ENCODE peak calls at places on chromosomes 11 and 22, in ten cellular contexts. One of them, this sample, is unnamed.

GRCh38 chr11:61955416-61956135 is 5.4 kb downstream of the BEST1 start:
- DNase-seq in breast epithelium: no peak
- DNase-seq in cardiac muscle cell: peak
- DNase-seq in CD4-positive, CD25-positive, alpha-beta regulatory T cell: peak
- DNase-seq in MM.1S: no peak
- DNase-seq in stomach: no peak
- DNase-seq in H9: peak
- DNase-seq in neuronal stem cell: peak
- DNase-seq in heart left ventricle: no peak
- DNase-seq in WERI-Rb-1: peak
- DNase-seq in this sample: peak

GRCh38 chr22:24526191-24526590 is 28.7 kb downstream of the GUCD1 start:
- DNase-seq in heart left ventricle: no peak
- DNase-seq in breast epithelium: no peak
- DNase-seq in MM.1S: no peak
- DNase-seq in neuronal stem cell: no peak
- DNase-seq in WERI-Rb-1: peak
- DNase-seq in stomach: no peak
- DNase-seq in cardiac muscle cell: no peak
- DNase-seq in CD4-positive, CD25-positive, alpha-beta regulatory T cell: no peak
- DNase-seq in H9: no peak
- DNase-seq in this sample: no peak

GRCh38 chr22:49636214-49636613 is 191.5 kb downstream of the BRD1 start:
- DNase-seq in neuronal stem cell: no peak
- DNase-seq in breast epithelium: no peak
- DNase-seq in MM.1S: no peak
- DNase-seq in CD4-positive, CD25-positive, alpha-beta regulatory T cell: no peak
- DNase-seq in H9: no peak
- DNase-seq in stomach: no peak
- DNase-seq in cardiac muscle cell: no peak
- DNase-seq in heart left ventricle: no peak
- DNase-seq in WERI-Rb-1: no peak
- DNase-seq in this sample: no peak

GRCh38 chr11:16891170-16891569 is 123.0 kb downstream of the PLEKHA7 start:
- DNase-seq in WERI-Rb-1: no peak
- DNase-seq in CD4-positive, CD25-positive, alpha-beta regulatory T cell: no peak
- DNase-seq in MM.1S: no peak
- DNase-seq in stomach: no peak
- DNase-seq in breast epithelium: no peak
- DNase-seq in neuronal stem cell: no peak
- DNase-seq in H9: no peak
- DNase-seq in heart left ventricle: no peak
- DNase-seq in cardiac muscle cell: no peak
- DNase-seq in this sample: no peak

GRCh38 chr11:130634981-130635473 is 186.6 kb downstream of the ADAMTS15 start:
- DNase-seq in neuronal stem cell: no peak
- DNase-seq in CD4-positive, CD25-positive, alpha-beta regulatory T cell: no peak
- DNase-seq in cardiac muscle cell: no peak
- DNase-seq in H9: no peak
- DNase-seq in MM.1S: no peak
- DNase-seq in heart left ventricle: no peak
- DNase-seq in breast epithelium: no peak
- DNase-seq in stomach: no peak
- DNase-seq in WERI-Rb-1: no peak
- DNase-seq in this sample: peak

GRCh38 chr22:38167988-38168407 is 13.6 kb downstream of the PLA2G6 start:
- DNase-seq in stomach: peak
- DNase-seq in cardiac muscle cell: no peak
- DNase-seq in WERI-Rb-1: peak
- DNase-seq in breast epithelium: peak
- DNase-seq in MM.1S: no peak
- DNase-seq in heart left ventricle: peak
- DNase-seq in H9: no peak
- DNase-seq in neuronal stem cell: no peak
- DNase-seq in CD4-positive, CD25-positive, alpha-beta regulatory T cell: no peak
- DNase-seq in this sample: peak

GRCh38 chr22:44648821-44649566 is 53.0 kb upstream of the PRR5 start:
- DNase-seq in cardiac muscle cell: no peak
- DNase-seq in breast epithelium: no peak
- DNase-seq in heart left ventricle: no peak
- DNase-seq in stomach: no peak
- DNase-seq in CD4-positive, CD25-positive, alpha-beta regulatory T cell: no peak
- DNase-seq in H9: no peak
- DNase-seq in neuronal stem cell: no peak
- DNase-seq in MM.1S: no peak
- DNase-seq in WERI-Rb-1: peak
- DNase-seq in this sample: no peak

GRCh38 chr11:34915136-34916013 is 804 bp downstream of the APIP start:
- DNase-seq in heart left ventricle: no peak
- DNase-seq in CD4-positive, CD25-positive, alpha-beta regulatory T cell: no peak
- DNase-seq in H9: no peak
- DNase-seq in breast epithelium: no peak
- DNase-seq in WERI-Rb-1: no peak
- DNase-seq in MM.1S: peak
- DNase-seq in cardiac muscle cell: no peak
- DNase-seq in stomach: no peak
- DNase-seq in neuronal stem cell: no peak
- DNase-seq in this sample: no peak

GRCh38 chr11:108960498-108960897 is 295.6 kb downstream of the DDX10 start:
- DNase-seq in stomach: no peak
- DNase-seq in heart left ventricle: no peak
- DNase-seq in WERI-Rb-1: no peak
- DNase-seq in CD4-positive, CD25-positive, alpha-beta regulatory T cell: no peak
- DNase-seq in breast epithelium: no peak
- DNase-seq in MM.1S: no peak
- DNase-seq in neuronal stem cell: no peak
- DNase-seq in cardiac muscle cell: no peak
- DNase-seq in H9: peak
- DNase-seq in this sample: no peak

GRCh38 chr22:33381531-33382406 is 323.6 kb upstream of the SYN3 start:
- DNase-seq in H9: no peak
- DNase-seq in MM.1S: no peak
- DNase-seq in CD4-positive, CD25-positive, alpha-beta regulatory T cell: no peak
- DNase-seq in cardiac muscle cell: no peak
- DNase-seq in WERI-Rb-1: no peak
- DNase-seq in neuronal stem cell: no peak
- DNase-seq in stomach: no peak
- DNase-seq in breast epithelium: no peak
- DNase-seq in heart left ventricle: no peak
- DNase-seq in this sample: no peak

GRCh38 chr11:76152741-76153608 is 53.3 kb downstream of the WNT11 start:
- DNase-seq in MM.1S: no peak
- DNase-seq in H9: no peak
- DNase-seq in stomach: no peak
- DNase-seq in cardiac muscle cell: no peak
- DNase-seq in neuronal stem cell: no peak
- DNase-seq in heart left ventricle: no peak
- DNase-seq in CD4-positive, CD25-positive, alpha-beta regulatory T cell: no peak
- DNase-seq in WERI-Rb-1: no peak
- DNase-seq in breast epithelium: no peak
- DNase-seq in this sample: no peak

GRCh38 chr22:19143967-19144400 is 467 bp downstream of the ESS2 start:
- DNase-seq in CD4-positive, CD25-positive, alpha-beta regulatory T cell: peak
- DNase-seq in MM.1S: no peak
- DNase-seq in breast epithelium: no peak
- DNase-seq in WERI-Rb-1: no peak
- DNase-seq in heart left ventricle: no peak
- DNase-seq in neuronal stem cell: no peak
- DNase-seq in H9: no peak
- DNase-seq in cardiac muscle cell: no peak
- DNase-seq in stomach: no peak
- DNase-seq in this sample: no peak

GRCh38 chr11:1049431-1049891 is 12.9 kb upstream of the MUC6 start:
- DNase-seq in H9: no peak
- DNase-seq in neuronal stem cell: no peak
- DNase-seq in MM.1S: no peak
- DNase-seq in stomach: peak
- DNase-seq in breast epithelium: no peak
- DNase-seq in cardiac muscle cell: no peak
- DNase-seq in heart left ventricle: no peak
- DNase-seq in CD4-positive, CD25-positive, alpha-beta regulatory T cell: no peak
- DNase-seq in WERI-Rb-1: peak
- DNase-seq in this sample: no peak

GRCh38 chr11:104005234-104005855 is 31.1 kb upstream of the DDI1 start:
- DNase-seq in CD4-positive, CD25-positive, alpha-beta regulatory T cell: no peak
- DNase-seq in cardiac muscle cell: no peak
- DNase-seq in MM.1S: no peak
- DNase-seq in heart left ventricle: no peak
- DNase-seq in breast epithelium: no peak
- DNase-seq in H9: no peak
- DNase-seq in neuronal stem cell: no peak
- DNase-seq in stomach: no peak
- DNase-seq in WERI-Rb-1: no peak
- DNase-seq in this sample: no peak

GRCh38 chr11:67001332-67001731 is 21.6 kb upstream of the SYT12 start:
- DNase-seq in heart left ventricle: no peak
- DNase-seq in breast epithelium: no peak
- DNase-seq in H9: no peak
- DNase-seq in MM.1S: no peak
- DNase-seq in stomach: no peak
- DNase-seq in neuronal stem cell: no peak
- DNase-seq in WERI-Rb-1: no peak
- DNase-seq in cardiac muscle cell: no peak
- DNase-seq in CD4-positive, CD25-positive, alpha-beta regulatory T cell: no peak
- DNase-seq in this sample: no peak

GRCh38 chr22:29071261-29072045 is 1.4 kb upstream of the KREMEN1 start:
- DNase-seq in CD4-positive, CD25-positive, alpha-beta regulatory T cell: peak
- DNase-seq in MM.1S: peak
- DNase-seq in heart left ventricle: peak
- DNase-seq in neuronal stem cell: peak
- DNase-seq in WERI-Rb-1: no peak
- DNase-seq in stomach: peak
- DNase-seq in H9: peak
- DNase-seq in cardiac muscle cell: peak
- DNase-seq in breast epithelium: peak
- DNase-seq in this sample: peak

GRCh38 chr22:30829901-30830550 is 135.4 kb downstream of the OSBP2 start:
- DNase-seq in breast epithelium: no peak
- DNase-seq in CD4-positive, CD25-positive, alpha-beta regulatory T cell: no peak
- DNase-seq in WERI-Rb-1: no peak
- DNase-seq in H9: no peak
- DNase-seq in neuronal stem cell: no peak
- DNase-seq in heart left ventricle: no peak
- DNase-seq in MM.1S: no peak
- DNase-seq in cardiac muscle cell: no peak
- DNase-seq in stomach: peak
- DNase-seq in this sample: no peak

GRCh38 chr11:73931039-73931645 is 19.7 kb upstream of the DNAJB13 start:
- DNase-seq in CD4-positive, CD25-positive, alpha-beta regulatory T cell: peak
- DNase-seq in MM.1S: peak
- DNase-seq in cardiac muscle cell: peak
- DNase-seq in WERI-Rb-1: peak
- DNase-seq in H9: peak
- DNase-seq in stomach: peak
- DNase-seq in heart left ventricle: no peak
- DNase-seq in neuronal stem cell: peak
- DNase-seq in breast epithelium: no peak
- DNase-seq in this sample: no peak

GRCh38 chr11:120142072-120142423 is 4.1 kb upstream of the TRIM29 start:
- DNase-seq in MM.1S: no peak
- DNase-seq in CD4-positive, CD25-positive, alpha-beta regulatory T cell: no peak
- DNase-seq in cardiac muscle cell: no peak
- DNase-seq in H9: peak
- DNase-seq in WERI-Rb-1: no peak
- DNase-seq in heart left ventricle: no peak
- DNase-seq in stomach: no peak
- DNase-seq in neuronal stem cell: no peak
- DNase-seq in breast epithelium: no peak
- DNase-seq in this sample: no peak

GRCh38 chr11:12170984-12171383 is 60.6 kb downstream of the MICAL2 start:
- DNase-seq in cardiac muscle cell: no peak
- DNase-seq in WERI-Rb-1: no peak
- DNase-seq in CD4-positive, CD25-positive, alpha-beta regulatory T cell: no peak
- DNase-seq in heart left ventricle: peak
- DNase-seq in H9: no peak
- DNase-seq in MM.1S: no peak
- DNase-seq in neuronal stem cell: no peak
- DNase-seq in stomach: no peak
- DNase-seq in breast epithelium: no peak
- DNase-seq in this sample: peak
- H3K27ac ChIP-seq in cardiac muscle cell: peak
- H3K27ac ChIP-seq in WERI-Rb-1: no peak
- H3K27ac ChIP-seq in CD4-positive, CD25-positive, alpha-beta regulatory T cell: no peak
- H3K27ac ChIP-seq in heart left ventricle: peak
- H3K27ac ChIP-seq in H9: no peak
- H3K27ac ChIP-seq in MM.1S: no peak
- H3K27ac ChIP-seq in neuronal stem cell: no peak
- H3K27ac ChIP-seq in stomach: no peak
- H3K27ac ChIP-seq in breast epithelium: peak
- H3K27ac ChIP-seq in this sample: peak

GRCh38 chr22:22523494-22523893 is 3.4 kb upstream of the ZNF280A start:
- DNase-seq in breast epithelium: no peak
- DNase-seq in neuronal stem cell: no peak
- DNase-seq in MM.1S: no peak
- DNase-seq in WERI-Rb-1: no peak
- DNase-seq in H9: no peak
- DNase-seq in cardiac muscle cell: no peak
- DNase-seq in heart left ventricle: no peak
- DNase-seq in CD4-positive, CD25-positive, alpha-beta regulatory T cell: no peak
- DNase-seq in stomach: no peak
- DNase-seq in this sample: no peak
- H3K27ac ChIP-seq in breast epithelium: no peak
- H3K27ac ChIP-seq in neuronal stem cell: no peak
- H3K27ac ChIP-seq in MM.1S: no peak
- H3K27ac ChIP-seq in WERI-Rb-1: no peak
- H3K27ac ChIP-seq in H9: no peak
- H3K27ac ChIP-seq in cardiac muscle cell: no peak
- H3K27ac ChIP-seq in heart left ventricle: no peak
- H3K27ac ChIP-seq in CD4-positive, CD25-positive, alpha-beta regulatory T cell: no peak
- H3K27ac ChIP-seq in stomach: no peak
- H3K27ac ChIP-seq in this sample: no peak

GRCh38 chr11:128608732-128609131 is 21.4 kb upstream of the ETS1 start:
- DNase-seq in cardiac muscle cell: no peak
- DNase-seq in MM.1S: peak
- DNase-seq in CD4-positive, CD25-positive, alpha-beta regulatory T cell: no peak
- DNase-seq in breast epithelium: no peak
- DNase-seq in stomach: no peak
- DNase-seq in neuronal stem cell: no peak
- DNase-seq in WERI-Rb-1: no peak
- DNase-seq in heart left ventricle: no peak
- DNase-seq in H9: no peak
- DNase-seq in this sample: no peak
- H3K27ac ChIP-seq in cardiac muscle cell: no peak
- H3K27ac ChIP-seq in MM.1S: peak
- H3K27ac ChIP-seq in CD4-positive, CD25-positive, alpha-beta regulatory T cell: peak
- H3K27ac ChIP-seq in breast epithelium: no peak
- H3K27ac ChIP-seq in stomach: no peak
- H3K27ac ChIP-seq in neuronal stem cell: no peak
- H3K27ac ChIP-seq in WERI-Rb-1: no peak
- H3K27ac ChIP-seq in heart left ventricle: no peak
- H3K27ac ChIP-seq in H9: no peak
- H3K27ac ChIP-seq in this sample: no peak

DNA sequence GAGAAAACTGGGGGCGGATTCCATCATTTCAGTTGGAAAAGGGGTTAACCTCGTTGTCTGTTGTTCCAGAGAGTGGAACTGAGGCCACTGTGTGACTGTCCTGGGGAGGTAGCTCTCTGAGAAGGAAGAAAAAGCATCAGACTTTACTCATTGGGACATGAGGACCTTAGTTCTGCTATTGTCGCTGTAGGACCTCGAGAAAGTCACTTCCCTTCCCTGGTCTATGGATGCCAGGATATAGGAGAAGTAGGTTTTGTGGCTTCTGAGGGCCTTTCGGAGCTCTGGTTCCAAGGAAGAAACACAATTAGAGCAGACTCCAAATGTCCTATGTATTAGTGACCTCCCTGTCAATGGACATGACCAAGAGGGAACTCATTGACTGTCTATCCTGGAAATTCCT is 6.2 kb downstream of the MYO18B start:
- DNase-seq in H9: no peak
- DNase-seq in WERI-Rb-1: no peak
- DNase-seq in neuronal stem cell: no peak
- DNase-seq in heart left ventricle: no peak
- DNase-seq in MM.1S: no peak
- DNase-seq in breast epithelium: no peak
- DNase-seq in stomach: no peak
- DNase-seq in CD4-positive, CD25-positive, alpha-beta regulatory T cell: no peak
- DNase-seq in cardiac muscle cell: no peak
- DNase-seq in this sample: no peak
- H3K27ac ChIP-seq in H9: no peak
- H3K27ac ChIP-seq in WERI-Rb-1: no peak
- H3K27ac ChIP-seq in neuronal stem cell: no peak
- H3K27ac ChIP-seq in heart left ventricle: peak
- H3K27ac ChIP-seq in MM.1S: no peak
- H3K27ac ChIP-seq in breast epithelium: no peak
- H3K27ac ChIP-seq in stomach: peak
- H3K27ac ChIP-seq in CD4-positive, CD25-positive, alpha-beta regulatory T cell: no peak
- H3K27ac ChIP-seq in cardiac muscle cell: peak
- H3K27ac ChIP-seq in this sample: peak

This sample was measured in right cardiac atrium.